ENCODE peak calls at places on chromosome 12, in eight cellular contexts. One of them, this sample, is unnamed.

GRCh38 chr12:2244013-2244861 is 191.4 kb downstream of the CACNA1C start:
- DNase-seq in vagina: no peak
- DNase-seq in K562: no peak
- DNase-seq in sigmoid colon: peak; percentile 87
- DNase-seq in HCT116: peak; percentile 2
- DNase-seq in transverse colon: peak; percentile 34
- DNase-seq in stomach: no peak
- DNase-seq in GM12878: no peak
- DNase-seq in this sample: no peak

GRCh38 chr12:68335462-68335861 is 3.3 kb upstream of the MDM1 start:
- DNase-seq in vagina: no peak
- DNase-seq in K562: no peak
- DNase-seq in sigmoid colon: no peak
- DNase-seq in HCT116: no peak
- DNase-seq in transverse colon: no peak
- DNase-seq in stomach: no peak
- DNase-seq in GM12878: no peak
- DNase-seq in this sample: no peak

GRCh38 chr12:96436366-96437295 is 36.4 kb upstream of the CDK17 start:
- DNase-seq in vagina: no peak
- DNase-seq in K562: no peak
- DNase-seq in sigmoid colon: no peak
- DNase-seq in HCT116: no peak
- DNase-seq in transverse colon: no peak
- DNase-seq in stomach: no peak
- DNase-seq in GM12878: no peak
- DNase-seq in this sample: no peak

GRCh38 chr12:57797938-57798337 is 15.4 kb downstream of the TSFM start:
- DNase-seq in vagina: no peak
- DNase-seq in K562: no peak
- DNase-seq in sigmoid colon: no peak
- DNase-seq in HCT116: no peak
- DNase-seq in transverse colon: no peak
- DNase-seq in stomach: no peak
- DNase-seq in GM12878: no peak
- DNase-seq in this sample: no peak

GRCh38 chr12:108609535-108610335 is 11.9 kb upstream of the TMEM119 start:
- DNase-seq in vagina: no peak
- DNase-seq in K562: no peak
- DNase-seq in sigmoid colon: peak; percentile 94
- DNase-seq in HCT116: no peak
- DNase-seq in transverse colon: peak; percentile 67
- DNase-seq in stomach: peak; percentile 50
- DNase-seq in GM12878: no peak
- DNase-seq in this sample: no peak

GRCh38 chr12:133227281-133227852 is 8.3 kb downstream of the ANHX start:
- DNase-seq in vagina: no peak
- DNase-seq in K562: no peak
- DNase-seq in sigmoid colon: no peak
- DNase-seq in HCT116: no peak
- DNase-seq in transverse colon: no peak
- DNase-seq in stomach: no peak
- DNase-seq in GM12878: no peak
- DNase-seq in this sample: no peak

GRCh38 chr12:123602651-123603195 is 824 bp downstream of the DDX55 start:
- DNase-seq in vagina: no peak
- DNase-seq in K562: no peak
- DNase-seq in sigmoid colon: no peak
- DNase-seq in HCT116: no peak
- DNase-seq in transverse colon: no peak
- DNase-seq in stomach: peak; percentile 18
- DNase-seq in GM12878: no peak
- DNase-seq in this sample: no peak

GRCh38 chr12:57191410-57191809 is 25.2 kb upstream of the NXPH4 start:
- DNase-seq in vagina: no peak
- DNase-seq in K562: no peak
- DNase-seq in sigmoid colon: no peak
- DNase-seq in HCT116: no peak
- DNase-seq in transverse colon: no peak
- DNase-seq in stomach: no peak
- DNase-seq in GM12878: no peak
- DNase-seq in this sample: no peak

GRCh38 chr12:52844386-52844785 is 4.4 kb downstream of the KRT78 start:
- DNase-seq in vagina: no peak
- DNase-seq in K562: no peak
- DNase-seq in sigmoid colon: no peak
- DNase-seq in HCT116: no peak
- DNase-seq in transverse colon: no peak
- DNase-seq in stomach: no peak
- DNase-seq in GM12878: no peak
- DNase-seq in this sample: peak; percentile 51

GRCh38 chr12:52848661-52849255 is at the start of gene KRT78:
- DNase-seq in vagina: no peak
- DNase-seq in K562: no peak
- DNase-seq in sigmoid colon: no peak
- DNase-seq in HCT116: no peak
- DNase-seq in transverse colon: no peak
- DNase-seq in stomach: no peak
- DNase-seq in GM12878: no peak
- DNase-seq in this sample: peak; percentile 50

GRCh38 chr12:52849511-52849910 is 717 bp upstream of the KRT78 start:
- DNase-seq in vagina: no peak
- DNase-seq in K562: no peak
- DNase-seq in sigmoid colon: no peak
- DNase-seq in HCT116: no peak
- DNase-seq in transverse colon: no peak
- DNase-seq in stomach: no peak
- DNase-seq in GM12878: no peak
- DNase-seq in this sample: peak; percentile 51

GRCh38 chr12:52846356-52846970 is 2.3 kb downstream of the KRT78 start:
- DNase-seq in vagina: no peak
- DNase-seq in K562: no peak
- DNase-seq in sigmoid colon: no peak
- DNase-seq in HCT116: no peak
- DNase-seq in transverse colon: no peak
- DNase-seq in stomach: no peak
- DNase-seq in GM12878: no peak
- DNase-seq in this sample: peak; percentile 49

GRCh38 chr12:52847335-52848102 is 1.3 kb downstream of the KRT78 start:
- DNase-seq in vagina: no peak
- DNase-seq in K562: no peak
- DNase-seq in sigmoid colon: no peak
- DNase-seq in HCT116: no peak
- DNase-seq in transverse colon: no peak
- DNase-seq in stomach: peak; percentile 31
- DNase-seq in GM12878: no peak
- DNase-seq in this sample: peak; percentile 56
- TF ChIP-seq POLR2AphosphoS5 in vagina: no peak
- TF ChIP-seq POLR2AphosphoS5 in K562: no peak
- TF ChIP-seq POLR2AphosphoS5 in sigmoid colon: no peak
- TF ChIP-seq POLR2AphosphoS5 in HCT116: no peak
- TF ChIP-seq POLR2AphosphoS5 in transverse colon: no peak
- TF ChIP-seq POLR2AphosphoS5 in stomach: no peak
- TF ChIP-seq POLR2AphosphoS5 in GM12878: no peak
- TF ChIP-seq POLR2AphosphoS5 in this sample: no peak

GRCh38 chr12:53057816-53058500 is 8.1 kb downstream of the TNS2 start:
- DNase-seq in vagina: no peak
- DNase-seq in K562: no peak
- DNase-seq in sigmoid colon: peak; percentile 72
- DNase-seq in HCT116: no peak
- DNase-seq in transverse colon: no peak
- DNase-seq in stomach: peak; percentile 25
- DNase-seq in GM12878: no peak
- DNase-seq in this sample: no peak
- H3K4me1 ChIP-seq in vagina: peaks cover 71% of the 10 kb centered on the region
- H3K4me1 ChIP-seq in K562: peaks cover 11% of the 10 kb centered on the region
- H3K4me1 ChIP-seq in sigmoid colon: no peaks in the 10 kb centered on the region
- H3K4me1 ChIP-seq in HCT116: peaks cover 45% of the 10 kb centered on the region
- H3K4me1 ChIP-seq in transverse colon: peaks cover 26% of the 10 kb centered on the region
- H3K4me1 ChIP-seq in stomach: peaks cover 56% of the 10 kb centered on the region
- H3K4me1 ChIP-seq in GM12878: peaks cover 6% of the 10 kb centered on the region
- H3K4me1 ChIP-seq in this sample: peaks cover 21% of the 10 kb centered on the region

DNA sequence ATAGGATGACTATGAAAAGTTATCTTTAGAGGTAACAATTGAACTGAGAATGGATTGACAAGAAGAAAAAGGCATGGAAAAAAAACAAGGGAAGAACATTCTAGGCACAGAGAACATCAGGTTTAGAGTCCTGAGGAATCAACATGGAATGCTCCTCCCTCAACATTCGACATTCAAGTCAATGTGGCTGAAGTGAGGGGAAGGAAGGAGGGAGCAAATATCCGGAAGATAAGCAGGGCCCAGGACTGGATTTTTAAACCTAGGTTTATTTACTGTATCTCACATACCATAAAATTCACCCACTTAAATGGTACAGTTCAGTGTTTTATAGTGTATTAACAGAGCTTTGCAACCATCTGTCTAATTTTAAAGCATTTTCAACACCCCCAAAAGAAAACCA is 9.6 kb upstream of the CCER1 start:
- DNase-seq in vagina: no peak
- DNase-seq in K562: no peak
- DNase-seq in sigmoid colon: no peak
- DNase-seq in HCT116: no peak
- DNase-seq in transverse colon: no peak
- DNase-seq in stomach: no peak
- DNase-seq in GM12878: no peak
- DNase-seq in this sample: no peak
- TF ChIP-seq POLR2A in vagina: no peak
- TF ChIP-seq POLR2A in K562: no peak
- TF ChIP-seq POLR2A in sigmoid colon: no peak
- TF ChIP-seq POLR2A in HCT116: no peak
- TF ChIP-seq POLR2A in transverse colon: no peak
- TF ChIP-seq POLR2A in stomach: no peak
- TF ChIP-seq POLR2A in GM12878: no peak
- TF ChIP-seq POLR2A in this sample: no peak

DNA sequence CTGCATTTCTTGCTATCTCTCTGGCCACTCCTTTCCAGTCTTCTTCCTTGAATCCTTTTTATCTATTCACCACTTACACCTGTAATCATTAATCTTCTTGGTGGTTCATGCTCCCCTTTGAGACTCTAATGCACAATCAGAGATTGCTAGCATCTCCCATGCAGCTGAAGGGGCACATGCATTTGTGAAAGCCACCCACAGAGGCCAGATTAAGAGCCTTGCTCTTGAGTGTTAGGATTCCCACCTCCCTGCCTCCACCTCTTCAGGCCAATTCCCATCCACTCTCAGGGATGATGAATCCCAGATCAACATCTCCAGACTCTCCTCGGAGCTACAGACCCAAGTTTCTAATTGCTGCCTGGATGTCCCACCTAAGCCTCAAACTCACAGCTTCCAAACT is 19.4 kb upstream of the KRT18 start:
- DNase-seq in vagina: no peak
- DNase-seq in K562: no peak
- DNase-seq in sigmoid colon: no peak
- DNase-seq in HCT116: no peak
- DNase-seq in transverse colon: no peak
- DNase-seq in stomach: no peak
- DNase-seq in GM12878: no peak
- DNase-seq in this sample: no peak
- TF ChIP-seq POLR2AphosphoS5 in vagina: no peak
- TF ChIP-seq POLR2AphosphoS5 in K562: no peak
- TF ChIP-seq POLR2AphosphoS5 in sigmoid colon: no peak
- TF ChIP-seq POLR2AphosphoS5 in HCT116: no peak
- TF ChIP-seq POLR2AphosphoS5 in transverse colon: no peak
- TF ChIP-seq POLR2AphosphoS5 in stomach: no peak
- TF ChIP-seq POLR2AphosphoS5 in GM12878: no peak
- TF ChIP-seq POLR2AphosphoS5 in this sample: no peak

GRCh38 chr12:7091171-7091570 is 1.1 kb downstream of the C1R start:
- DNase-seq in vagina: no peak
- DNase-seq in K562: no peak
- DNase-seq in sigmoid colon: no peak
- DNase-seq in HCT116: no peak
- DNase-seq in transverse colon: no peak
- DNase-seq in stomach: no peak
- DNase-seq in GM12878: no peak
- DNase-seq in this sample: no peak
- H3K4me1 ChIP-seq in vagina: peaks cover 53% of the 10 kb centered on the region
- H3K4me1 ChIP-seq in K562: peaks cover 6% of the 10 kb centered on the region
- H3K4me1 ChIP-seq in sigmoid colon: no peaks in the 10 kb centered on the region
- H3K4me1 ChIP-seq in HCT116: peaks cover 6% of the 10 kb centered on the region
- H3K4me1 ChIP-seq in transverse colon: peaks cover 4% of the 10 kb centered on the region
- H3K4me1 ChIP-seq in stomach: peaks cover 7% of the 10 kb centered on the region
- H3K4me1 ChIP-seq in GM12878: no peaks in the 10 kb centered on the region
- H3K4me1 ChIP-seq in this sample: peaks cover 33% of the 10 kb centered on the region

GRCh38 chr12:101596172-101596571 is 1.4 kb downstream of the MYBPC1 start:
- DNase-seq in vagina: no peak
- DNase-seq in K562: no peak
- DNase-seq in sigmoid colon: no peak
- DNase-seq in HCT116: no peak
- DNase-seq in transverse colon: no peak
- DNase-seq in stomach: no peak
- DNase-seq in GM12878: no peak
- DNase-seq in this sample: no peak

GRCh38 chr12:101592448-101592847 is 2.3 kb upstream of the MYBPC1 start:
- DNase-seq in vagina: no peak
- DNase-seq in K562: no peak
- DNase-seq in sigmoid colon: no peak
- DNase-seq in HCT116: no peak
- DNase-seq in transverse colon: no peak
- DNase-seq in stomach: no peak
- DNase-seq in GM12878: no peak
- DNase-seq in this sample: no peak

GRCh38 chr12:101597164-101597563 is 2.4 kb downstream of the MYBPC1 start:
- DNase-seq in vagina: no peak
- DNase-seq in K562: no peak
- DNase-seq in sigmoid colon: no peak
- DNase-seq in HCT116: no peak
- DNase-seq in transverse colon: no peak
- DNase-seq in stomach: no peak
- DNase-seq in GM12878: no peak
- DNase-seq in this sample: no peak

GRCh38 chr12:101592931-101593330 is 1.8 kb upstream of the MYBPC1 start:
- DNase-seq in vagina: no peak
- DNase-seq in K562: no peak
- DNase-seq in sigmoid colon: no peak
- DNase-seq in HCT116: no peak
- DNase-seq in transverse colon: no peak
- DNase-seq in stomach: no peak
- DNase-seq in GM12878: no peak
- DNase-seq in this sample: no peak

GRCh38 chr12:101594700-101595099 is at the start of gene MYBPC1:
- DNase-seq in vagina: no peak
- DNase-seq in K562: peak; percentile 8
- DNase-seq in sigmoid colon: no peak
- DNase-seq in HCT116: no peak
- DNase-seq in transverse colon: no peak
- DNase-seq in stomach: no peak
- DNase-seq in GM12878: no peak
- DNase-seq in this sample: no peak
- TF ChIP-seq POLR2A in vagina: no peak
- TF ChIP-seq POLR2A in K562: no peak
- TF ChIP-seq POLR2A in sigmoid colon: no peak
- TF ChIP-seq POLR2A in HCT116: no peak
- TF ChIP-seq POLR2A in transverse colon: no peak
- TF ChIP-seq POLR2A in stomach: no peak
- TF ChIP-seq POLR2A in GM12878: no peak
- TF ChIP-seq POLR2A in this sample: no peak

GRCh38 chr12:40692617-40693502 is 621 bp downstream of the CNTN1 start:
- DNase-seq in vagina: no peak
- DNase-seq in K562: no peak
- DNase-seq in sigmoid colon: peak; percentile 65
- DNase-seq in HCT116: no peak
- DNase-seq in transverse colon: no peak
- DNase-seq in stomach: no peak
- DNase-seq in GM12878: no peak
- DNase-seq in this sample: peak; percentile 63
- TF ChIP-seq POLR2AphosphoS5 in vagina: no peak
- TF ChIP-seq POLR2AphosphoS5 in K562: no peak
- TF ChIP-seq POLR2AphosphoS5 in sigmoid colon: no peak
- TF ChIP-seq POLR2AphosphoS5 in HCT116: no peak
- TF ChIP-seq POLR2AphosphoS5 in transverse colon: no peak
- TF ChIP-seq POLR2AphosphoS5 in stomach: no peak
- TF ChIP-seq POLR2AphosphoS5 in GM12878: no peak
- TF ChIP-seq POLR2AphosphoS5 in this sample: no peak